ENCODE peak calls at places on chromosomes 1 and 21, in nine cellular contexts. N is endodermal cell, X is nephron progenitor cell, K is astrocyte of the cerebellum, C is fibroblast of lung, P is heart left ventricle, Q is prostate gland, L is astrocyte, J is progenitor cell of endocrine pancreas. T is an unnamed sample.

GRCh38 chr21:27425574-27425973 is 458.7 kb upstream of the ADAMTS5 start:
- DNase-seq in C (peak), Q (no peak), L (peak), X (no peak), J (no peak), K (peak), P (no peak), N (peak), T (no peak)

GRCh38 chr1:184340984-184341383 is 45.8 kb upstream of the C1orf21 start:
- DNase-seq in J (no peak), P (no peak), Q (no peak), C (peak), N (no peak), L (no peak), K (no peak), X (no peak), T (no peak)

GRCh38 chr1:47738560-47739182 is 258.5 kb downstream of the TRABD2B start:
- DNase-seq in L (peak), K (peak), Q (peak), J (peak), P (no peak), N (peak), X (peak), C (peak), T (peak)

GRCh38 chr1:174963547-174964125 is 36.1 kb upstream of the CACYBP start:
- DNase-seq in N (no peak), K (no peak), P (no peak), J (no peak), L (no peak), C (no peak), Q (peak), X (no peak), T (no peak)

GRCh38 chr1:160541622-160542302 is 18.7 kb upstream of the SLAMF6 start:
- DNase-seq in X (no peak), N (no peak), K (no peak), L (no peak), C (no peak), P (no peak), Q (no peak), J (no peak), T (no peak)

GRCh38 chr1:182347019-182347418 is 44.6 kb downstream of the GLUL start:
- DNase-seq in L (no peak), P (no peak), J (no peak), X (no peak), C (no peak), N (no peak), Q (no peak), K (no peak), T (no peak)

GRCh38 chr1:23931481-23931880 is 18.3 kb upstream of the CNR2 start:
- DNase-seq in X (no peak), P (no peak), J (no peak), K (no peak), L (no peak), Q (no peak), C (no peak), N (no peak), T (no peak)

GRCh38 chr1:41576206-41576605 is 91.7 kb upstream of the EDN2 start:
- DNase-seq in J (no peak), C (no peak), X (no peak), P (no peak), Q (no peak), L (no peak), N (peak), K (no peak), T (no peak)

GRCh38 chr1:25549273-25550154 is 6.1 kb downstream of the LDLRAP1 start:
- DNase-seq in P (peak), Q (no peak), C (no peak), X (no peak), J (no peak), L (peak), K (no peak), N (peak), T (no peak)

DNA sequence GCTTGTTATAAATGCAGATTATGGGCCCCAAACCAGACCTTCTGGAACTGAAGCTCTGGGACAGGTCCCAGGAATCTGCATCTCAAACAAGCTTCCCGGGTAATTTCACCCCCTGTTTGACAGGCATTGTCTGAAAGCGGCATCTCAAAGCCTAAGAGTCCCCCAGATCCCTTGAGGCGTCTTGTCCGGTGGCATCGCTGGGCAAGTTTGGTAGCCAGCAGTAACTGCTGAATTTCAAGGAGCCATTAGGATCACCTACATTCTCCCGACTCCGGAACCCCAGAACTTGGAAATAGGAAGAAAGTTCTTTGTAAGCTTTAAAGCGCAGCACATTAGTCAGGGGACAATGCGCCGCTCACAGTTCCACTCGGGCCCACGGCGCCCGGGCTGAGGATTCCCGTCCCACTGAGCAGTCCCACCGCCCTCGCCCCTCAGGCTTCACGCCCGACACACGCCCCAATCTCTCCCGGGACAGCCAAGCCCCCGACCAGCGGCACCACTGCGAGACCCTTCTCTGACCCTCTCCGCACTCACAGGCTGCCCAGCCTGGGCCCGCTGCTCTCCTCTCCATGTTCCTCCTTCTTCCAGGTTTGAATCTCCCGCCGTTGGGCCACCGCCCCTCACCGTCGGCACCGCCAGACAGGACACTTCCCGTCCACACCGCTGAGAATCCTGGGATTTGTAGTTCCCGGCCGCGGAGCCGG is at the start of gene IQGAP3:
- DNase-seq in J (peak), C (peak), P (peak), N (peak), X (peak), L (peak), Q (peak), K (peak), T (peak)
- TF ChIP-seq CTCF in J (no peak), C (no peak), P (no peak), N (no peak), X (no peak), L (no peak), Q (no peak), K (no peak), T (no peak)

GRCh38 chr1:94851571-94851970 is 31.4 kb downstream of the SLC44A3 start:
- DNase-seq in X (no peak), K (no peak), L (no peak), J (no peak), P (no peak), N (no peak), C (no peak), Q (no peak), T (no peak)

GRCh38 chr1:94855307-94855700 is 35.1 kb downstream of the SLC44A3 start:
- DNase-seq in K (no peak), N (no peak), Q (no peak), C (peak), J (no peak), X (no peak), P (no peak), L (peak), T (no peak)

GRCh38 chr1:94854458-94855306 is 34.5 kb downstream of the SLC44A3 start:
- DNase-seq in K (peak), Q (peak), X (peak), N (peak), L (peak), J (peak), P (peak), C (peak), T (peak)

GRCh38 chr1:94856004-94856403 is 35.8 kb downstream of the SLC44A3 start:
- DNase-seq in Q (no peak), X (no peak), L (no peak), C (no peak), J (no peak), K (no peak), N (no peak), P (no peak), T (no peak)

GRCh38 chr1:94852758-94853157 is 32.6 kb downstream of the SLC44A3 start:
- DNase-seq in X (no peak), L (no peak), Q (no peak), C (peak), N (no peak), K (no peak), P (no peak), J (no peak), T (no peak)
- TF ChIP-seq CTCF in X (no peak), L (no peak), Q (no peak), C (peak), N (peak), K (peak), P (no peak), J (no peak), T (no peak)

DNA sequence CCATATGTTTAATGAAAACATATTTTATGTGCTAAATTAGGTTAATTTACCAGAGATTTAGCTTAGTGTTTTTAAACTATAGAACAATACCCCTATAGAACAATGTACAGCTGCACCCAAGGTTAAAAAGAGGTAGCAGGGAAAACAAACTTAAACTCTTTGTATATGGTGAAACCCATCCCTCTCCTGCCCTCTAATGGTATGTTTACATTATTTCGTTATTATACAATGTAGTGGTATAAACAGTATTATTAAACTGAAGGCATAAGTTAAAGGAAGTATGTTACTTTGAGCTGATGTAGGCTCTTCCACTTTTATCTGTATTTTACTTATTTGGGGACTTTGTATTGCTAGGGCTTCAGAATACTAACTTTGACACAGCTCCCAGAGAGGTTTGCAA is 16.7 kb upstream of the ZYG11A start:
- DNase-seq in C (peak), P (no peak), J (no peak), N (no peak), Q (no peak), L (no peak), X (no peak), K (no peak), T (no peak)
- TF ChIP-seq CTCF in C (no peak), P (no peak), J (peak), N (peak), Q (no peak), L (no peak), X (no peak), K (no peak), T (peak)

DNA sequence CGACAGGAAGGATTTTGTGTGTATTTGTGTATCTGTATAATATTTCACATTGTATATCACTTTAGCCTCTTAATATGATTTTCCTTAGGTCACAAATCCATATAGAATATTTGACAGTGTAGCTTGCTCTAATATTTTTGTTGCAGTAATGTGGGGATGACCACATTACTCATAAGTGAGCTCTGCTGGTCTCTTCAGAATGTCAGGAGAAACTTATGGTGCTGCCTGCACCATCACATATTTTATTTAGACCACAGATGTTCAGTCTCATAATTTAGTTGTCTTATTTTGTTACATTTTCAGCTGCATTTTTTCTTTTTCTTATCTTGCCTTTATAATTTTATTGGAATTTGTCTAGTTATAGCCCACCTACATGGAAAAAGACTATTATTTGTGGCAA is 205.3 kb downstream of the PBX1 start:
- DNase-seq in J (no peak), P (no peak), K (no peak), Q (no peak), C (no peak), X (no peak), N (no peak), L (peak), T (no peak)
- TF ChIP-seq CTCF in J (no peak), P (no peak), K (no peak), Q (no peak), C (no peak), X (no peak), N (no peak), L (no peak), T (no peak)

T was measured in endothelial cell.